ENCODE peak calls at places on chromosomes 11 and 22, in six cellular contexts. K is left cardiac atrium, D is T-cell, J is SJSA1, H is ACHN, C is pulmonary artery endothelial cell. Y is an unnamed sample.

GRCh38 chr22:40051322-40051721 is 56.6 kb downstream of the FAM83F start:
- DNase-seq in D (no peak), C (no peak), K (no peak), H (no peak), J (no peak), Y (no peak)

GRCh38 chr22:44088976-44089570 is 65.0 kb downstream of the PARVB start:
- DNase-seq in K (no peak), C (no peak), D (no peak), J (peak; percentile 38), H (no peak), Y (no peak)

GRCh38 chr11:132803436-132803835 is 728.9 kb downstream of the OPCML start:
- DNase-seq in H (no peak), J (no peak), K (no peak), C (no peak), D (no peak), Y (no peak)

GRCh38 chr22:35521358-35522264 is 19.0 kb upstream of the RASD2 start:
- DNase-seq in H (no peak), C (peak; percentile 49), D (no peak), J (no peak), K (no peak), Y (no peak)

GRCh38 chr22:32839776-32840571 is 38.5 kb downstream of the TIMP3 start:
- DNase-seq in D (no peak), C (no peak), K (no peak), J (no peak), H (no peak), Y (no peak)

GRCh38 chr11:41533761-41534160 is 74.3 kb upstream of the LRRC4C start:
- DNase-seq in K (no peak), D (no peak), J (no peak), H (no peak), C (no peak), Y (no peak)

GRCh38 chr11:121421149-121421906 is 30.8 kb upstream of the SORL1 start:
- DNase-seq in K (no peak), J (no peak), H (no peak), D (no peak), C (no peak), Y (no peak)

GRCh38 chr11:76588455-76589325 is 81.9 kb downstream of the LRRC32 start:
- DNase-seq in H (no peak), C (peak; percentile 95), J (no peak), D (no peak), K (peak; percentile 84), Y (no peak)

GRCh38 chr11:67542971-67543370 is 19.7 kb upstream of the CABP2 start:
- DNase-seq in D (no peak), C (no peak), H (no peak), J (no peak), K (no peak), Y (no peak)

GRCh38 chr11:125303186-125303585 is 138.6 kb downstream of the PKNOX2 start:
- DNase-seq in K (no peak), D (no peak), J (no peak), H (no peak), C (no peak), Y (no peak)

GRCh38 chr11:33893711-33894401 is 2.0 kb upstream of the LMO2 start:
- DNase-seq in H (no peak), K (no peak), J (no peak), C (no peak), D (peak; percentile 44), Y (peak; percentile 7)

GRCh38 chr11:201936-202335 is 5.3 kb downstream of the BET1L start:
- DNase-seq in D (no peak), K (no peak), J (no peak), C (no peak), H (no peak), Y (no peak)

GRCh38 chr11:44315947-44316387 is 6.0 kb upstream of the ALX4 start:
- DNase-seq in K (peak; percentile 50), C (no peak), H (peak; percentile 64), D (no peak), J (peak; percentile 62), Y (no peak)

GRCh38 chr11:64146036-64146943 is 19.6 kb downstream of the MACROD1 start:
- DNase-seq in C (no peak), H (peak; percentile 43), J (peak; percentile 51), K (no peak), D (peak; percentile 45), Y (peak; percentile 43)

GRCh38 chr11:2576536-2576935 is 123.3 kb downstream of the KCNQ1OT1 start:
- DNase-seq in D (no peak), H (no peak), K (no peak), C (no peak), J (no peak), Y (no peak)

GRCh38 chr11:12111482-12112149 is 1.2 kb downstream of the MICAL2 start:
- DNase-seq in K (no peak), H (no peak), C (no peak), D (no peak), J (no peak), Y (no peak)

GRCh38 chr22:29071261-29072045 is 1.4 kb upstream of the KREMEN1 start:
- DNase-seq in H (no peak), D (no peak), J (no peak), C (no peak), K (peak; percentile 55), Y (no peak)

GRCh38 chr22:32745251-32745995 is 56.1 kb upstream of the TIMP3 start:
- DNase-seq in C (no peak), D (no peak), J (no peak), K (peak; percentile 37), H (no peak), Y (no peak)